ENCODE peak calls at places on chromosomes 5 and 9, in nine cellular contexts. G is gastrocnemius medialis, N is A673, Y is neural progenitor cell, K is upper lobe of right lung, V is adrenal gland, C is tibial artery, T is neural crest cell, R is cardiac fibroblast. B is an unnamed sample.

GRCh38 chr5:120818128-120818527 is 354.0 kb downstream of the PRR16 start:
- DNase-seq in R (no peak), V (no peak), C (no peak), K (no peak), Y (no peak), T (no peak), G (no peak), N (peak; percentile 1), B (no peak)

GRCh38 chr9:84297162-84297821 is 43.3 kb downstream of the SLC28A3 start:
- DNase-seq in T (no peak), N (no peak), K (no peak), G (no peak), C (no peak), R (peak; percentile 71), V (no peak), Y (no peak), B (no peak)

GRCh38 chr5:176662371-176663333 is 15.4 kb downstream of the TSPAN17 start:
- DNase-seq in Y (no peak), K (no peak), G (no peak), T (no peak), R (no peak), N (no peak), C (no peak), V (no peak), B (no peak)

GRCh38 chr5:164302533-164303235 is 797.3 kb downstream of the MAT2B start:
- DNase-seq in N (no peak), G (no peak), K (no peak), Y (no peak), R (peak; percentile 41), T (no peak), V (no peak), C (no peak), B (no peak)

GRCh38 chr5:173969167-173970049 is 19.6 kb upstream of the C5orf47 start:
- DNase-seq in V (no peak), Y (peak; percentile 36), N (no peak), R (peak; percentile 79), K (no peak), C (no peak), T (no peak), G (peak; percentile 81), B (no peak)

GRCh38 chr5:50965621-50966362 is 299.4 kb downstream of the PARP8 start:
- DNase-seq in V (no peak), R (no peak), N (no peak), K (no peak), Y (peak; percentile 59), C (no peak), T (peak; percentile 5), G (no peak), B (no peak)

GRCh38 chr5:8908055-8908683 is 637.7 kb downstream of the SEMA5A start:
- DNase-seq in K (no peak), C (no peak), N (peak; percentile 17), T (peak; percentile 55), G (no peak), R (peak; percentile 53), Y (peak; percentile 64), V (peak; percentile 13), B (no peak)

GRCh38 chr5:71621268-71621667 is 34.1 kb downstream of the MCCC2 start:
- DNase-seq in T (no peak), N (no peak), Y (no peak), K (no peak), R (no peak), V (no peak), C (no peak), G (no peak), B (no peak)

GRCh38 chr5:45376463-45376862 is 319.7 kb downstream of the HCN1 start:
- DNase-seq in R (no peak), V (no peak), N (peak; percentile 75), C (no peak), Y (no peak), T (no peak), K (no peak), G (no peak), B (no peak)

GRCh38 chr9:130354806-130355205 is 89.2 kb downstream of the HMCN2 start:
- DNase-seq in R (no peak), N (no peak), Y (no peak), V (no peak), C (no peak), T (no peak), G (peak; percentile 57), K (no peak), B (no peak)

GRCh38 chr9:109381011-109381729 is 60.3 kb upstream of the EPB41L4B start:
- DNase-seq in G (no peak), Y (no peak), K (no peak), C (no peak), T (no peak), N (no peak), R (peak; percentile 39), V (peak; percentile 85), B (no peak)

GRCh38 chr5:76337949-76338589 is 65.0 kb upstream of the IQGAP2 start:
- DNase-seq in N (peak; percentile 83), V (peak; percentile 52), G (no peak), K (no peak), T (peak; percentile 32), Y (peak; percentile 74), C (no peak), R (peak; percentile 35), B (no peak)

GRCh38 chr5:128869970-128870747 is 95.1 kb upstream of the SLC27A6 start:
- DNase-seq in V (no peak), K (no peak), N (no peak), R (no peak), G (no peak), C (no peak), T (no peak), Y (peak; percentile 68), B (no peak)

GRCh38 chr5:129996896-129997295 is 92.6 kb downstream of the CHSY3 start:
- DNase-seq in Y (no peak), G (no peak), C (no peak), N (no peak), R (peak; percentile 73), T (no peak), V (no peak), K (no peak), B (no peak)

GRCh38 chr9:121975801-121976277 is 117.3 kb downstream of the TTLL11 start:
- DNase-seq in V (no peak), R (peak; percentile 18), Y (no peak), T (no peak), K (no peak), G (no peak), N (no peak), C (no peak), B (no peak)

GRCh38 chr9:138038244-138038671 is 160.7 kb downstream of the CACNA1B start:
- DNase-seq in G (no peak), C (no peak), V (no peak), K (peak; percentile 29), N (no peak), T (no peak), R (no peak), Y (no peak), B (no peak)

GRCh38 chr5:84202136-84202535 is 182.5 kb downstream of the EDIL3 start:
- DNase-seq in G (no peak), V (no peak), Y (no peak), R (peak; percentile 7), C (no peak), N (no peak), T (no peak), K (no peak), B (no peak)

GRCh38 chr9:532707-533106 is 308.8 kb upstream of the DMRT1 start:
- DNase-seq in Y (no peak), T (no peak), N (no peak), R (no peak), G (no peak), K (no peak), V (no peak), C (no peak), B (no peak)

GRCh38 chr5:10699281-10699874 is 61.7 kb downstream of the DAP start:
- DNase-seq in Y (no peak), T (no peak), C (no peak), V (no peak), K (no peak), N (no peak), G (no peak), R (no peak), B (no peak)

GRCh38 chr9:91172329-91172728 is 189.4 kb downstream of the AUH start:
- DNase-seq in T (no peak), Y (no peak), C (no peak), R (no peak), G (no peak), K (no peak), V (no peak), N (no peak), B (no peak)

GRCh38 chr5:130324953-130325671 is 420.8 kb downstream of the CHSY3 start:
- DNase-seq in Y (no peak), C (no peak), V (no peak), R (peak; percentile 16), G (no peak), T (no peak), K (no peak), N (no peak), B (no peak)

GRCh38 chr5:79835220-79835714 is 145.6 kb downstream of the CMYA5 start:
- DNase-seq in K (no peak), G (no peak), V (no peak), C (no peak), N (no peak), T (no peak), R (no peak), Y (no peak), B (no peak)